ENCODE peak calls at places on chromosomes 13 and 19, in four cellular contexts. P is ascending aorta, N is IMR-90, D is foreskin fibroblast. T is an unnamed sample.

GRCh38 chr19:28746486-28746885 is 466.5 kb downstream of the UQCRFS1 start:
- DNase-seq in P (no peak), N (no peak), D (no peak), T (no peak)

GRCh38 chr19:55082023-55082851 is 6.6 kb downstream of the EPS8L1 start:
- DNase-seq in P (no peak), D (peak; percentile 41), N (peak; percentile 42), T (peak; percentile 41)

GRCh38 chr13:61761690-61762089 is 346.0 kb upstream of the PCDH20 start:
- DNase-seq in P (no peak), N (no peak), D (no peak), T (no peak)

GRCh38 chr19:3257071-3257470 is 32.6 kb downstream of the CELF5 start:
- DNase-seq in D (no peak), N (no peak), P (no peak), T (no peak)

GRCh38 chr19:15640294-15640903 is at the start of gene CYP4F3:
- DNase-seq in P (no peak), N (no peak), D (no peak), T (no peak)

GRCh38 chr19:39307233-39307821 is 11.1 kb downstream of the IFNL1 start:
- DNase-seq in D (no peak), P (no peak), N (no peak), T (no peak)

GRCh38 chr13:94182185-94182761 is 297.2 kb downstream of the DCT start:
- DNase-seq in N (no peak), P (no peak), D (no peak), T (no peak)

GRCh38 chr19:13400296-13400695 is 106.0 kb downstream of the CACNA1A start:
- DNase-seq in N (no peak), P (no peak), D (no peak), T (no peak)

GRCh38 chr13:51980918-51981317 is 30.3 kb downstream of the ATP7B start:
- DNase-seq in P (no peak), N (no peak), D (no peak), T (no peak)

GRCh38 chr13:21067794-21068193 is 6.4 kb upstream of the LATS2 start:
- DNase-seq in D (no peak), P (no peak), N (no peak), T (no peak)

GRCh38 chr13:80012281-80012680 is 328.6 kb downstream of the SPRY2 start:
- DNase-seq in D (no peak), P (no peak), N (no peak), T (no peak)

GRCh38 chr19:944171-944567 is 18.3 kb downstream of the ARID3A start:
- DNase-seq in N (no peak), D (no peak), P (no peak), T (no peak)

GRCh38 chr19:38792250-38793111 is 3.5 kb downstream of the LGALS7B start:
- DNase-seq in D (no peak), P (no peak), N (no peak), T (peak; percentile 7)

GRCh38 chr19:19461306-19461670 is 54.1 kb downstream of the TSSK6 start:
- DNase-seq in N (no peak), P (no peak), D (peak; percentile 7), T (no peak)

GRCh38 chr13:27446986-27447583 is 3.3 kb downstream of the MTIF3 start:
- DNase-seq in D (no peak), N (no peak), P (no peak), T (no peak)

GRCh38 chr19:51164215-51164614 is 22.1 kb downstream of the SIGLEC7 start:
- DNase-seq in D (no peak), P (no peak), N (no peak), T (no peak)

GRCh38 chr19:32195706-32196610 is 149.5 kb upstream of the ZNF507 start:
- DNase-seq in D (no peak), N (no peak), P (no peak), T (no peak)

GRCh38 chr13:96958286-96958891 is 35.9 kb downstream of the OXGR1 start:
- DNase-seq in D (peak; percentile 22), P (no peak), N (peak; percentile 13), T (peak; percentile 38)

DNA sequence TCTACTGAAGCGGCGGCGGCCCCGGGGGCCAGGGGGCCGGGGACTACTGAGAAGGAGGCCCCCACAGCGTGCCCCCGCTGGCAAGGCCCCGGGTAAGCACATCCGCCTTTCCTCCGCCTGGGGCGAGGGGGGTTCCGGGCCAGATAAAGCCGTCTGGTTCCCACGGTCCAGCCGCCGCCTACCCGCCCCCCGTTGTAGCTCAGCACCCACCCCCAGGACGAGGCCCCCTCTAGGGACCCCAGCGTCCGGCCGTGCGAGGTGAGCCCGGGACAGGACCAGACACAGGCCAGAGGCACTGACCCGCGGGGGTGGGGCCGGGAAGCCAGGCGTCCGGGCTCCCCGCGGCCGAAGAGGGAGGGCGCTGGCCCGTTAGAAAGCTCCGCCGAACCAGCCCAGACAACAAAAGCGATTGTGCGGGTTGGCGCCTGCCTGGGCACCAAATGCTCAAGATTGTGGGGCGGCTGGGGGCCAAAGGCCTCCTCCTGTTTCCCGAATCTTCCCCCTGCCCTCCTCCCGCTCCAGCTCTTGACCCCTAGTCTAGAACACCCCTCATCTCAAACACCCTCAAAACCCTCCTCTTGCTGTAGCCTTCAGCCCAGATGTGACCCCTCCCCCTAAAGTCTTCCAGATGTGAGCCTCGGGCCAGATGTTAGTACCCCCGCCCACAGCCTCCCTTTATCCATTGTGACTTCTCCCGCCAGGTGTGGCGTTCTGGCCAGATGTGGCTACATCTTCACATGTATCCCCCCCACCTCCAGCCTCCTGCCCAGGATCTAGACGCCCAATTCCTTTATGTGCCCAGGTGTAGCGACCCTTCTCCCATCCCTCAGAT is 867 bp upstream of the LTBP4 start:
- DNase-seq in D (no peak), N (no peak), P (no peak), T (no peak)
- H3K4me3 ChIP-seq in D (peak overlapping the region; percentile 32), N (no peak overlapping the region), P (peak overlapping the region; percentile 92), T (no peak overlapping the region)

GRCh38 chr19:46784262-46785053 is 3.9 kb downstream of the SLC1A5 start:
- DNase-seq in P (peak; percentile 23), D (no peak), N (peak; percentile 95), T (peak; percentile 91)
- TF ChIP-seq CTCF in P (no peak), D (peak; percentile 28), N (peak; percentile 33), T (peak; percentile 49)

DNA sequence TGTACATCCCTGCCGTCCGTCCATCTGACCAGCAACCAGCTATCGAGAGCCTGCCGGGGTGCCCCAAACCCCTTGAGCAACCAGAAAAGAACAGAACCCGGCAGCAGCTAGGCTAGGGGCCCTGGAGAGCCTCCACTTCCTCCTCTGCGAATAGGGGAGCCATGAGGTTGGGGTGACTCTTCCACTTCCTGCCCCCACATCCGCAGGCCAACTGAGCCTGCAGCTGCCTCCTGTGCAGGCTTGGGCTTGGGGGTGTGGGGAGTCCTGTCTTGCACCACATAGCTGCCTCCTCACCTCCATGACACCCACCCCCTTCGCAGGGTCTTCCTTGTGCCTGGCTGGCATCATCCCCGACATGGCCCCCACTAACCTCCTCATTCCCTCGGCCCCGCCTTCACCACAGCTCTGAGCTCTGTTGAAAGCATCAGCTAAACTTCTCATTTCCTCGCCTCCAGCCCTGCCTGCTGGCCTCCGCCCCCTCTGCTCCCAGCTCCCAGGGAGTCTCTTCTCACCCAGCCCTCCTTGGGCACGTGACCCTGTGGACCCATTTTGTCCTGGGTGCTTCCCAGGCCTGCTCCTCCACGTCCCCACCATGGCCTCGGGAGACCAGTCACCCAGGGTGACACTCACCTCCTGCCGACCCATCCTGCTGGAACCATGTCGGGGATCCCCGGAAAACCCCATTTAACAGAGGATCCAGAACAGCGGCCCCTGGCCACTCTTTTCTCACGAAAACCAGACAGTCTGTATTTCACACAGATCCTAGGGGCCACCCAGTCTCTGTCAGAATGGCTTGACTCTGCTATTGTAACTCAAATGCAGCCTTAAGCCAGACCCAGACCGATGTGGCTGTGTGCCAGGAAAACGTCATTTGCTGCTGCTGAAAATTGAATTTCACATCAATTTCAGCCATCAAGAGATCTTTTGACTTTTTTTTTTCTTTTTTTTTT is 50.4 kb downstream of the MYO9B start:
- DNase-seq in N (peak; percentile 25), D (no peak), P (no peak), T (no peak)
- H3K4me3 ChIP-seq in N (no peak overlapping the region), D (no peak overlapping the region), P (peak overlapping the region; percentile 31), T (no peak overlapping the region)

GRCh38 chr13:30364133-30364532 is 56.8 kb upstream of the KATNAL1 start:
- DNase-seq in P (no peak), N (peak; percentile 60), D (no peak), T (no peak)

GRCh38 chr13:30364876-30365275 is 57.4 kb upstream of the UBE2L5 start:
- DNase-seq in N (peak; percentile 48), P (no peak), D (peak; percentile 32), T (peak; percentile 26)

GRCh38 chr13:30366083-30366482 is 56.2 kb upstream of the UBE2L5 start:
- DNase-seq in D (no peak), N (no peak), P (no peak), T (no peak)

GRCh38 chr13:30370146-30370545 is 52.1 kb upstream of the UBE2L5 start:
- DNase-seq in N (no peak), P (no peak), D (no peak), T (no peak)

DNA sequence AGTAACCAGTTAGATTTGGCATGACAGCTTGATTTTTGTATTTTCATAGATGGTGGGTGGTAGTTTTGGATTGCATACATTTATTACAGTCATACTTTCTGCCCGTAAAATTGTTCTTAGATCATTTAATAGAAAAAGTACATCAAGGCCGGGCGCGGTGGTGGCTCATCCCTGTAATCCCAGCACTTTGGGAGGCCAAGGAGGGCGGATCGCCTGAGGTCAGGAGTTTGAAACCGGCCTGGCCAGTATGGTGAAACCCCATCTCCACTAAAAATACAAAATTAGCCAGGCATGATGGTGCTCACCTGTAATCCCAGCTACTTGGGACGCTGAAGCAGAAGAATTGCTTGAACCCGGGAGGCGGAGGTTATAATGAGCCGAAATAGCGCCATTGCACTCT is 55.0 kb upstream of the UBE2L5 start:
- DNase-seq in N (no peak), D (no peak), P (no peak), T (no peak)
- TF ChIP-seq CTCF in N (no peak), D (no peak), P (no peak), T (no peak)

DNA sequence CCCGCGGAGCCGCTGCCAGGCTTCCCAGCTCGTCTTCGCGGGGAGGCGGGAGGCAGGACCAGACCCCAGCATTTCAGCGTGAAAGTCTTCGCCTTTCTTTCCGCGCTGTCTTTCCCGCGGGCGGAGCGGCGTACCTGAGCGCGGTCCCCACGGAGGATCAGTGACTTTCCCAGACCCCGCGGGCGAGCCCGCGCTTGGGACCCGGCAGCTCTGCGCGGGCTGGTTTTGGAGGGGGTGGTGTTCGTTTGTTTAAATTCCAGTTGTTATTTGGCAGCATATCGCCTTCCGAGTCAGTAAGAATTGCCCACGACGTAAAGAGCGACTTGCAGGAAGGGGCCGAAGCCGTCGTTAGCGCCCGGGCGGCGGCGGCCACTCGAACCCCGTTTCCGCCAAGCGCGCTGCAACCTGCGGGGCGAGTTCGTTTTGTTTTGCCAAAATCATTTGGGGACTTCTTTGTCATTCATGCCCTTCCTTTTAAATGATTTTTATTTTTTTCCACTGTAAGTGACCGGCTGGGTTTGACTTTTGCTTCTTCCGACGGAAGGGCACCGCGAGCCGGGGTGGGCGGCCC is 76.1 kb downstream of the ZIC5 start:
- DNase-seq in D (no peak), P (no peak), N (no peak), T (peak; percentile 12)
- H3K4me3 ChIP-seq in D (peak overlapping the region; percentile 13), P (peak overlapping the region; percentile 54), N (no peak overlapping the region), T (peak overlapping the region; percentile 34)

GRCh38 chr13:109135018-109135417 is 505.6 kb downstream of the MYO16 start:
- DNase-seq in N (no peak), P (no peak), D (no peak), T (no peak)

GRCh38 chr13:109126973-109127615 is 497.7 kb downstream of the MYO16 start:
- DNase-seq in N (no peak), P (no peak), D (no peak), T (no peak)

GRCh38 chr13:109131698-109132257 is 502.4 kb downstream of the MYO16 start:
- DNase-seq in N (peak; percentile 21), D (no peak), P (no peak), T (peak; percentile 67)

GRCh38 chr13:109130093-109130835 is 500.9 kb downstream of the MYO16 start:
- DNase-seq in D (no peak), N (no peak), P (no peak), T (no peak)
- TF ChIP-seq CTCF in D (no peak), N (no peak), P (no peak), T (no peak)